ENCODE peak calls at places on chromosome 12, in nine cellular contexts. S is activated naive CD4-positive, alpha-beta T cell treated with anti-CD3 and anti-CD28 coated beads, Interleukin-2, amount 50 U/mL, for 72 hours; X is AG20443; K is KBM-7; R is astrocyte of the spinal cord; D is IMR-90; L is body of pancreas; O is CD8-positive, alpha-beta T cell; Q is stimulated activated CD8-positive, alpha-beta memory T cell treated with anti-CD3 and anti-CD28 coated beads, Interleukin-15, amount 100 ng/mL, for 1 hour. P is an unnamed sample.

GRCh38 chr12:98424726-98425401 is 90.5 kb upstream of the TMPO start:
- DNase-seq in K (peak), D (peak), X (peak), O (no peak), L (peak), R (peak), Q (peak), S (peak), P (peak)

GRCh38 chr12:130246560-130246959 is 84.3 kb downstream of the FZD10 start:
- DNase-seq in Q (no peak), R (no peak), L (no peak), O (no peak), K (no peak), S (no peak), X (no peak), D (no peak), P (no peak)

GRCh38 chr12:89067436-89067835 is 284.9 kb downstream of the DUSP6 start:
- DNase-seq in R (peak), O (no peak), L (no peak), X (peak), Q (no peak), K (no peak), S (no peak), D (peak), P (no peak)

GRCh38 chr12:45852508-45852907 is 123.0 kb downstream of the ARID2 start:
- DNase-seq in O (no peak), S (no peak), R (no peak), L (no peak), K (no peak), D (no peak), X (no peak), Q (no peak), P (no peak)

GRCh38 chr12:100908501-100908900 is 113.9 kb downstream of the ANO4 start:
- DNase-seq in R (peak), O (no peak), Q (no peak), K (no peak), L (no peak), X (peak), S (no peak), D (peak), P (no peak)

GRCh38 chr12:27779416-27779815 is 617 bp upstream of the KLHL42 start:
- DNase-seq in X (peak), S (no peak), R (peak), K (peak), O (no peak), Q (no peak), L (peak), D (no peak), P (peak)

GRCh38 chr12:52615208-52615868 is 3.0 kb downstream of the KRT73 start:
- DNase-seq in D (peak), O (no peak), K (peak), X (peak), Q (no peak), S (peak), L (no peak), R (no peak), P (no peak)

GRCh38 chr12:31931796-31932715 is 27.2 kb upstream of the RESF1 start:
- DNase-seq in O (no peak), D (no peak), R (no peak), L (no peak), X (no peak), Q (no peak), K (no peak), S (no peak), P (no peak)

GRCh38 chr12:90084018-90084417 is 375.4 kb upstream of the ATP2B1 start:
- DNase-seq in O (no peak), X (no peak), S (no peak), Q (no peak), K (no peak), D (peak), R (no peak), L (no peak), P (no peak)

GRCh38 chr12:40344312-40344711 is 119.5 kb downstream of the LRRK2 start:
- DNase-seq in O (no peak), S (no peak), D (no peak), L (no peak), R (no peak), X (no peak), Q (no peak), K (no peak), P (no peak)